ENCODE peak calls at places on chromosomes 12 and 14, in eight cellular contexts. E is GM03348, R is AML-193, S is psoas muscle, I is DND-41, Y is H54, C is tibial artery, F is HT1080. N is an unnamed sample.

GRCh38 chr12:121719926-121720414 is 7.4 kb downstream of the TMEM120B start:
- DNase-seq in E (peak; percentile 72), R (no peak), S (no peak), I (no peak), Y (peak; percentile 67), C (no peak), F (peak; percentile 77), N (no peak)

GRCh38 chr12:64373204-64373603 is 17.4 kb downstream of the C12orf56 start:
- DNase-seq in E (no peak), R (no peak), S (no peak), I (no peak), Y (no peak), C (no peak), F (peak; percentile 32), N (no peak)

GRCh38 chr12:25054783-25055144 is 105.9 kb upstream of the BCAT1 start:
- DNase-seq in E (no peak), R (no peak), S (no peak), I (peak; percentile 25), Y (no peak), C (no peak), F (no peak), N (no peak)

GRCh38 chr12:70070494-70071007 is 172.7 kb upstream of the CNOT2 start:
- DNase-seq in E (peak; percentile 29), R (no peak), S (no peak), I (no peak), Y (no peak), C (no peak), F (no peak), N (no peak)

GRCh38 chr14:33737446-33737845 is 213.4 kb downstream of the EGLN3 start:
- DNase-seq in E (peak; percentile 36), R (no peak), S (no peak), I (no peak), Y (no peak), C (no peak), F (peak; percentile 75), N (no peak)

GRCh38 chr14:93305708-93306418 is 27.0 kb downstream of the BTBD7 start:
- DNase-seq in E (no peak), R (no peak), S (no peak), I (no peak), Y (no peak), C (no peak), F (no peak), N (no peak)

GRCh38 chr12:34398366-34398705 is 376.0 kb downstream of the ALG10 start:
- DNase-seq in E (peak; percentile 1), R (no peak), S (peak; percentile 47), I (no peak), Y (no peak), C (peak; percentile 5), F (no peak), N (peak; percentile 9)

GRCh38 chr12:54032627-54033100 is at the start of gene HOXC5:
- DNase-seq in E (peak; percentile 80), R (peak; percentile 54), S (peak; percentile 82), I (peak; percentile 77), Y (peak; percentile 83), C (peak; percentile 65), F (peak; percentile 90), N (peak; percentile 97)

GRCh38 chr12:56931474-56931978 is 2.7 kb downstream of the SDR9C7 start:
- DNase-seq in E (no peak), R (peak; percentile 82), S (no peak), I (peak; percentile 44), Y (no peak), C (no peak), F (peak; percentile 31), N (no peak)

GRCh38 chr14:90382491-90383125 is 14.2 kb upstream of the CALM1 start:
- DNase-seq in E (peak; percentile 67), R (peak; percentile 44), S (peak; percentile 89), I (peak; percentile 67), Y (peak; percentile 56), C (peak; percentile 74), F (peak; percentile 31), N (peak; percentile 76)

GRCh38 chr14:62546862-62547474 is 498.3 kb downstream of the KCNH5 start:
- DNase-seq in E (no peak), R (no peak), S (no peak), I (no peak), Y (no peak), C (no peak), F (peak; percentile 47), N (no peak)

GRCh38 chr14:96083667-96084320 is 44.6 kb downstream of the C14orf132 start:
- DNase-seq in E (no peak), R (no peak), S (no peak), I (no peak), Y (no peak), C (no peak), F (peak; percentile 24), N (no peak)

GRCh38 chr12:69024413-69024812 is 91.4 kb upstream of the CPM start:
- DNase-seq in E (peak; percentile 51), R (no peak), S (no peak), I (no peak), Y (peak; percentile 42), C (no peak), F (peak; percentile 43), N (peak; percentile 83)

GRCh38 chr12:54021432-54022013 is 6.7 kb upstream of the HOXC6 start:
- DNase-seq in E (no peak), R (no peak), S (peak; percentile 85), I (no peak), Y (no peak), C (no peak), F (no peak), N (no peak)

GRCh38 chr12:121713257-121714155 is 954 bp downstream of the TMEM120B start:
- DNase-seq in E (peak; percentile 41), R (peak; percentile 31), S (peak; percentile 66), I (no peak), Y (no peak), C (no peak), F (no peak), N (peak; percentile 15)

GRCh38 chr12:52546126-52546525 is 6.8 kb downstream of the KRT71 start:
- DNase-seq in E (no peak), R (no peak), S (no peak), I (no peak), Y (no peak), C (no peak), F (no peak), N (no peak)